ENCODE peak calls at places on chromosomes 1 and 21, in seven cellular contexts. N is HCT116; J is cardiac muscle cell; Q is endothelial cell of umbilical vein; S is Jurkat, Clone E6-1; C is small intestine; V is PC-3. G is an unnamed sample.

GRCh38 chr1:235942979-235943575 is 76.4 kb upstream of the LYST start:
- DNase-seq in N (no peak), J (no peak), Q (no peak), S (no peak), C (no peak), V (peak; percentile 56), G (no peak)

GRCh38 chr1:90711696-90712095 is 5.4 kb downstream of the BARHL2 start:
- DNase-seq in N (no peak), J (no peak), Q (no peak), S (no peak), C (no peak), V (no peak), G (no peak)

GRCh38 chr1:236024655-236025054 is 40.2 kb downstream of the NID1 start:
- DNase-seq in N (no peak), J (no peak), Q (no peak), S (no peak), C (no peak), V (no peak), G (no peak)

GRCh38 chr1:212670882-212671281 is 28.8 kb downstream of the BATF3 start:
- DNase-seq in N (no peak), J (no peak), Q (no peak), S (no peak), C (no peak), V (no peak), G (no peak)

GRCh38 chr1:202376247-202376646 is 27.7 kb downstream of the PPP1R12B start:
- DNase-seq in N (no peak), J (no peak), Q (no peak), S (no peak), C (no peak), V (no peak), G (peak; percentile 7)

GRCh38 chr21:46004168-46004861 is 22.7 kb downstream of the COL6A1 start:
- DNase-seq in N (no peak), J (no peak), Q (no peak), S (no peak), C (no peak), V (no peak), G (no peak)

GRCh38 chr21:37489553-37489952 is 123.0 kb downstream of the DYRK1A start:
- DNase-seq in N (no peak), J (peak; percentile 21), Q (peak; percentile 31), S (no peak), C (no peak), V (no peak), G (no peak)

GRCh38 chr1:119341372-119341947 is 27.1 kb upstream of the HAO2 start:
- DNase-seq in N (no peak), J (no peak), Q (no peak), S (no peak), C (no peak), V (no peak), G (no peak)

GRCh38 chr1:70536708-70537398 is 125.8 kb downstream of the CTH start:
- DNase-seq in N (no peak), J (no peak), Q (no peak), S (no peak), C (no peak), V (no peak), G (peak; percentile 2)

GRCh38 chr1:13935336-13935735 is 235.3 kb downstream of the PRDM2 start:
- DNase-seq in N (no peak), J (no peak), Q (no peak), S (no peak), C (no peak), V (no peak), G (no peak)

GRCh38 chr1:10459185-10459584 is 9.4 kb downstream of the CORT start:
- DNase-seq in N (peak; percentile 8), J (no peak), Q (peak; percentile 56), S (no peak), C (peak; percentile 60), V (peak; percentile 84), G (peak; percentile 79)

GRCh38 chr21:29130234-29130993 is at the start of gene MAP3K7CL:
- DNase-seq in N (no peak), J (no peak), Q (no peak), S (no peak), C (no peak), V (peak; percentile 83), G (peak; percentile 99)

GRCh38 chr1:151372411-151372934 is at the start of gene SELENBP1:
- DNase-seq in N (no peak), J (peak; percentile 76), Q (peak; percentile 64), S (no peak), C (peak; percentile 98), V (peak; percentile 85), G (peak; percentile 91)

GRCh38 chr1:233440952-233441401 is 113.5 kb downstream of the MAP3K21 start:
- DNase-seq in N (peak; percentile 71), J (peak; percentile 80), Q (peak; percentile 43), S (peak; percentile 72), C (peak; percentile 78), V (peak; percentile 96), G (peak; percentile 13)

GRCh38 chr1:204426035-204426436 is 14.4 kb upstream of the PPP1R15B start:
- DNase-seq in N (no peak), J (no peak), Q (no peak), S (no peak), C (no peak), V (peak; percentile 87), G (peak; percentile 86)

GRCh38 chr1:228082975-228083870 is 715 bp downstream of the ARF1 start:
- DNase-seq in N (no peak), J (peak; percentile 50), Q (peak; percentile 29), S (no peak), C (peak; percentile 87), V (peak; percentile 48), G (peak; percentile 62)

GRCh38 chr1:44609412-44609767 is 64.9 kb downstream of the TMEM53 start:
- DNase-seq in N (peak; percentile 10), J (peak; percentile 85), Q (peak; percentile 18), S (no peak), C (peak; percentile 61), V (peak; percentile 58), G (peak; percentile 84)

GRCh38 chr1:110118636-110119396 is 6.6 kb downstream of the UBL4B start:
- DNase-seq in N (no peak), J (no peak), Q (no peak), S (no peak), C (no peak), V (peak; percentile 26), G (peak; percentile 58)

GRCh38 chr1:10852998-10853520 is 56.6 kb upstream of the CASZ1 start:
- DNase-seq in N (no peak), J (no peak), Q (no peak), S (no peak), C (no peak), V (no peak), G (no peak)

DNA sequence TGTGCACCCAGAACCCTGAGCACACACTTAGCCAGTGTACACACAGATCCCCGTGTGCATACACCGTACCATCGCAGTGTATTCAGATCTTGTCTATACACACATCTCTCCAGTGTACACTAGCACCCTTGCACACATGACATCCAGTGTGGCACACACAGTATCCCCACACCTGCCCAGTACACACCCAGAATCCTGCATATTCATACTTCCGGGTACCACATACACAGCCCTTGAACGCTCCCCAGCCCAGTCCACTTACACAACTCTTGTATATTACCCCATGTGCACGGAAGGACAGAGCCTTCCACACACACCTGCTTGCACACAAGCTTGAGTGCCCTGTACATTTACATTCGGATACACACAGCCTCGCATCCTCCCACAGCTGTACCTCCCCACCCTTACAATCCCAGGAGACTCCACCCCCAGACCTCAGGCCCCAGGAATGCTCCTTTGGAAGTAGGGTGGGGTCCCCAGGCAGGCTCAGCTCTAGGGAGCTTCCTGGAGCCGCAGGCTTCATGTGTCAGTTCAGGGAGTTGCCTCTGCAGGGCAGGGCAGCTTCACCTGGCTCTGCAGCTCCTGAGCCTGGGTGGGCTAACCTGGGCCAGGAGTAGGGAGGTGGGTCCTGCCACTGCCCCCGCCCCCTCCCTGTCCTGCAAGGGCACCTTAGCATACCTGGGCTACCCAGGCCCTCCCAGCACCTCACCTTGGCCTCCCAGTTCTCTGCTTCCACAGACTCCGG is 46.2 kb downstream of the AHDC1 start:
- DNase-seq in N (peak; percentile 29), J (no peak), Q (no peak), S (no peak), C (peak; percentile 86), V (peak; percentile 88), G (no peak)
- H3K4me3 ChIP-seq in N (no peak overlapping the region), J (no peak overlapping the region), Q (no peak overlapping the region), S (no peak overlapping the region), C (no peak overlapping the region), V (no peak overlapping the region), G (peak overlapping the region; percentile 3)

DNA sequence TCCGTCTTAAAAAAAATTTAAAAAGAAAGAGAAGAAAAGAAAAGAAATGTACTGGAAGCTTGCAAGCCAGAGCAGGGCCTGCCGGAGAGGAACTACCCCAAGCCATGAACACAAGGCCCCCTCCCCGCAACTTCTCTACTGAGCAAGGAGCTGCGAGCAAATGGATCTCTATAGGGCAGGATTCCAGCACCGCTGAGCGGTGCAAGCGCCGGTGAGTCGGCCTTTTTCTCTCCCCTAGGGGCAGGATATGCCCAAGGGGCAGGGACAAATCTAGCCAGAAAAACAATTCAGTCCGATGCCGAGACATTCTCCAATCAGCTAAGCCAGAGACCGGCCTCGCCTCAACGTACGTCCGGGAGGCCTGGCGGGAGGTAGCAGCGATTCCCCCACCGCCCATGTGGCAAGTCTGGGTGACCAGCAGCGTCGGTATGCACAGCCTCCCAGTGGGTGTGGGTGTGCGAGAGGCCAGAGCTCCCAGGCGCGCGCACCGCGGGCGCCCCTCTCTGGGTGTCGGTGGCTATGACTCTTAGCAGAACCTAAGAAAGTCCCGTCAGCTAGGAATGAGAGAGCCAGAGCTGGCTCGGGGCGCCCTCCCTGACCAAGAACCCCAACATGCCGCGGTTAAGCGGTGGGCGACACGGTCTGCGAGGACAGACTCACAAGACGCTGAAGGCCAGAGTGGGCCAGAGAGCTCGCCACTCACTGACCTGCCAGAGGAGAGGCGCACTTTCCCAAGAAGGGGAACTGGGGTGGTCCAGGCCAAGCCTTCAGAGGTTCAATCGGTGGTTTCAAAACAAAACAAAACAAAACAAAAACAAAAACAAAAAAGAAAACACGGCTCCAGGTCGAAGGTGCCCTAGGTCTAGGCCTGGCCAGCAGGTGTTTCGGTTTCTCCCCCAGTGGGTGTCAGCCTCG is 1.9 kb downstream of the CSMD2 start:
- DNase-seq in N (peak; percentile 39), J (peak; percentile 87), Q (peak; percentile 20), S (no peak), C (peak; percentile 12), V (peak; percentile 44), G (peak; percentile 89)
- H3K4me3 ChIP-seq in N (no peak overlapping the region), J (peak overlapping the region; percentile 39), Q (no peak overlapping the region), S (no peak overlapping the region), C (no peak overlapping the region), V (peak overlapping the region; percentile 37), G (peak overlapping the region; percentile 81)

DNA sequence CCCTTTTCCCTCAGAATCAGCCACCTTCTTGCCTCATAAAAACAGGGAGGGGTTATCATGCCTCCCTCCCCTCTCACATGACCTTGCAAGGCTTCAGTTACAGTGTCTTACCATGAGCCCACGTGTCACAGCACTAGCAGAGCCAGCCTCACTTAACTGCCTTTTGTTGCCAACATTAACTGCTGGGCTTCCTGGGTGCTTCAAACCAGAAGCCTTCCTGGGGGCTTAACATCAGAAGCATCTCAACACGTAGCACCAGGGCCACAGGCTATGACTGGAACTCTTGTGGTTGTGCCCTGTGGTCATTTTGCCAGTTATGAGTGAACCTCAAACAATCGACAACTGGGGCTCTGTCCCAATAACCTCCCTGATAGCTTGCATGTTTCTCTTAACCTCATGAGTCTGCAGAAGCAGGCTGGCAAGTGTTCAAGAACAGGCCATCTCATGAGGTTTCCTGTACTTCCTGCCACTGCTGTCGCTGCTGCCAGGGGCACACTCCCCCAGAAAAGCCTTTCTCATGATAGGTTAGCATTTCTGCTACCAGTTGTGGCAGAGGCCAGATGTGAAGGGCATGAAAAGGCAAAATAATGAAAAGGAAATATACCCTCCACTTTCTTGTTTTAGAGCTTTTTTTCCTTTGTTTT is 132.2 kb downstream of the GLUL start:
- DNase-seq in N (no peak), J (no peak), Q (no peak), S (peak; percentile 99), C (peak; percentile 27), V (peak; percentile 76), G (peak; percentile 87)
- H3K4me3 ChIP-seq in N (no peak overlapping the region), J (no peak overlapping the region), Q (no peak overlapping the region), S (peak overlapping the region; percentile 6), C (no peak overlapping the region), V (no peak overlapping the region), G (no peak overlapping the region)

GRCh38 chr1:8987881-8988617 is 38.2 kb downstream of the SLC2A7 start:
- DNase-seq in N (no peak), J (peak; percentile 52), Q (peak; percentile 64), S (no peak), C (peak; percentile 45), V (peak; percentile 64), G (peak; percentile 29)
- H3K4me3 ChIP-seq in N (no peak overlapping the region), J (no peak overlapping the region), Q (no peak overlapping the region), S (no peak overlapping the region), C (no peak overlapping the region), V (no peak overlapping the region), G (no peak overlapping the region)

G was measured in foreskin fibroblast.